ENCODE peak calls at places on chromosomes 7 and 10, in four cellular contexts. Q is stimulated activated naive CD8-positive, alpha-beta T cell treated with anti-CD3 and anti-CD28 coated beads, Interleukin-15, Interleukin-2, amounts not matched to agents 100 U/mL and 50 U/mL, for 24 hours; X is nephron progenitor cell; R is activated naive CD8-positive, alpha-beta T cell treated with anti-CD3 and anti-CD28 coated beads for 36 hours. Y is an unnamed sample.

GRCh38 chr10:133157662-133158436 is 2.2 kb upstream of the KNDC1 start:
- DNase-seq in X (no peak), Q (no peak), R (no peak), Y (no peak)

GRCh38 chr10:124693396-124693795 is 50.8 kb downstream of the FAM53B start:
- DNase-seq in Q (no peak), X (peak; percentile 56), R (no peak), Y (no peak)

GRCh38 chr7:96599288-96599936 is 110.2 kb downstream of the SEM1 start:
- DNase-seq in R (no peak), X (peak; percentile 6), Q (no peak), Y (no peak)

GRCh38 chr10:84994722-84995121 is 666.3 kb downstream of the CCSER2 start:
- DNase-seq in R (no peak), X (no peak), Q (no peak), Y (no peak)

GRCh38 chr7:123112833-123113232 is 86.9 kb downstream of the SLC13A1 start:
- DNase-seq in R (no peak), Q (no peak), X (no peak), Y (no peak)

GRCh38 chr7:5615190-5616070 is 166.0 kb downstream of the RNF216 start:
- DNase-seq in Q (no peak), X (no peak), R (no peak), Y (no peak)

GRCh38 chr7:161786-162185 is 30.6 kb upstream of the FAM20C start:
- DNase-seq in Q (no peak), R (no peak), X (no peak), Y (peak; percentile 29)

GRCh38 chr7:85191383-85191782 is 4.5 kb upstream of the SEMA3D start:
- DNase-seq in X (no peak), Q (no peak), R (no peak), Y (no peak)

GRCh38 chr7:1021931-1022330 is 22.4 kb upstream of the GPR146 start:
- DNase-seq in R (no peak), X (no peak), Q (no peak), Y (no peak)

GRCh38 chr7:12458520-12459131 is 55.0 kb upstream of the VWDE start:
- DNase-seq in Q (no peak), X (peak; percentile 13), R (no peak), Y (no peak)

GRCh38 chr7:43630466-43630865 is 47.6 kb downstream of the STK17A start:
- DNase-seq in X (no peak), R (no peak), Q (no peak), Y (no peak)

GRCh38 chr7:130491841-130492518 is at the start of gene MEST:
- DNase-seq in X (peak; percentile 58), R (peak; percentile 35), Q (no peak), Y (no peak)

GRCh38 chr10:24096281-24096680 is 112.7 kb upstream of the KIAA1217 start:
- DNase-seq in R (no peak), X (no peak), Q (no peak), Y (no peak)

GRCh38 chr7:99120916-99121315 is 23.0 kb downstream of the SMURF1 start:
- DNase-seq in Q (no peak), X (no peak), R (no peak), Y (no peak)

GRCh38 chr10:97256356-97256755 is 36.1 kb downstream of the ARHGAP19 start:
- DNase-seq in R (no peak), X (no peak), Q (no peak), Y (no peak)

GRCh38 chr7:7944619-7945282 is 23.8 kb upstream of the GLCCI1 start:
- DNase-seq in X (no peak), Q (peak; percentile 53), R (peak; percentile 46), Y (no peak)

GRCh38 chr7:11830004-11830403 is 2.0 kb downstream of the THSD7A start:
- DNase-seq in R (no peak), X (no peak), Q (no peak), Y (no peak)

GRCh38 chr7:13794581-13794980 is 194.9 kb downstream of the ETV1 start:
- DNase-seq in R (no peak), X (no peak), Q (no peak), Y (no peak)

GRCh38 chr10:73296946-73297345 is 44.5 kb upstream of the MRPS16 start:
- DNase-seq in R (no peak), Q (no peak), X (no peak), Y (no peak)

GRCh38 chr7:90984692-90985091 is 279.5 kb upstream of the FZD1 start:
- DNase-seq in Q (no peak), X (no peak), R (no peak), Y (no peak)

GRCh38 chr7:90271753-90272152 is 26.8 kb downstream of the CFAP69 start:
- DNase-seq in Q (no peak), R (no peak), X (no peak), Y (no peak)

GRCh38 chr10:18044976-18045720 is 93.4 kb downstream of the SLC39A12 start:
- DNase-seq in Q (no peak), R (no peak), X (no peak), Y (no peak)

GRCh38 chr10:133285217-133285616 is 8.5 kb upstream of the ADAM8 start:
- DNase-seq in R (no peak), X (no peak), Q (no peak), Y (no peak)

GRCh38 chr10:128419466-128420019 is 293.3 kb upstream of the MKI67 start:
- DNase-seq in R (no peak), Q (no peak), X (no peak), Y (no peak)

GRCh38 chr7:19442016-19442785 is 266.6 kb downstream of the POLR1F start:
- DNase-seq in Q (no peak), X (peak; percentile 8), R (no peak), Y (no peak)

GRCh38 chr10:73876971-73877370 is 2.6 kb upstream of the CAMK2G start:
- DNase-seq in Q (no peak), X (no peak), R (no peak), Y (no peak)

Y was measured in heart left ventricle.